ENCODE peak calls at places on chromosome 2, in six cellular contexts. One of them, this sample, is unnamed.
A peak's percentile ranks its signal among the peaks of the same experiment; 100 is the strongest.

GRCh38 chr2:240873805-240874714 is 5.4 kb downstream of the AGXT start:
- DNase-seq in A673: no peak
- DNase-seq in PC-9: no peak
- DNase-seq in epithelial cell of esophagus: no peak
- DNase-seq in endothelial cell of umbilical vein: no peak
- DNase-seq in lung: no peak
- DNase-seq in this sample: peak; percentile 42

GRCh38 chr2:240922982-240923537 is 16.9 kb downstream of the CROCC2 start:
- DNase-seq in A673: peak; percentile 71
- DNase-seq in PC-9: no peak
- DNase-seq in epithelial cell of esophagus: no peak
- DNase-seq in endothelial cell of umbilical vein: no peak
- DNase-seq in lung: no peak
- DNase-seq in this sample: no peak

GRCh38 chr2:47488870-47489584 is 86.1 kb downstream of the MSH2 start:
- DNase-seq in A673: peak; percentile 36
- DNase-seq in PC-9: peak; percentile 91
- DNase-seq in epithelial cell of esophagus: peak; percentile 96
- DNase-seq in endothelial cell of umbilical vein: peak; percentile 50
- DNase-seq in lung: no peak
- DNase-seq in this sample: no peak

GRCh38 chr2:106076941-106077340 is 117.2 kb downstream of the UXS1 start:
- DNase-seq in A673: no peak
- DNase-seq in PC-9: no peak
- DNase-seq in epithelial cell of esophagus: no peak
- DNase-seq in endothelial cell of umbilical vein: no peak
- DNase-seq in lung: no peak
- DNase-seq in this sample: no peak

GRCh38 chr2:164937864-164938401 is 17.4 kb downstream of the SLC38A11 start:
- DNase-seq in A673: no peak
- DNase-seq in PC-9: no peak
- DNase-seq in epithelial cell of esophagus: no peak
- DNase-seq in endothelial cell of umbilical vein: no peak
- DNase-seq in lung: no peak
- DNase-seq in this sample: no peak

GRCh38 chr2:18522484-18523146 is 37.8 kb downstream of the RDH14 start:
- DNase-seq in A673: no peak
- DNase-seq in PC-9: no peak
- DNase-seq in epithelial cell of esophagus: peak; percentile 46
- DNase-seq in endothelial cell of umbilical vein: no peak
- DNase-seq in lung: no peak
- DNase-seq in this sample: no peak

GRCh38 chr2:136582631-136583205 is 182.6 kb upstream of the THSD7B start:
- DNase-seq in A673: peak; percentile 32
- DNase-seq in PC-9: no peak
- DNase-seq in epithelial cell of esophagus: peak; percentile 40
- DNase-seq in endothelial cell of umbilical vein: no peak
- DNase-seq in lung: no peak
- DNase-seq in this sample: no peak

GRCh38 chr2:11500702-11501303 is 33.0 kb upstream of the GREB1 start:
- DNase-seq in A673: no peak
- DNase-seq in PC-9: no peak
- DNase-seq in epithelial cell of esophagus: no peak
- DNase-seq in endothelial cell of umbilical vein: no peak
- DNase-seq in lung: no peak
- DNase-seq in this sample: no peak

GRCh38 chr2:224716201-224716600 is at the start of gene CCDC195:
- DNase-seq in A673: no peak
- DNase-seq in PC-9: no peak
- DNase-seq in epithelial cell of esophagus: no peak
- DNase-seq in endothelial cell of umbilical vein: no peak
- DNase-seq in lung: no peak
- DNase-seq in this sample: no peak

GRCh38 chr2:196783431-196784094 is 15.9 kb downstream of the GTF3C3 start:
- DNase-seq in A673: no peak
- DNase-seq in PC-9: no peak
- DNase-seq in epithelial cell of esophagus: peak; percentile 79
- DNase-seq in endothelial cell of umbilical vein: no peak
- DNase-seq in lung: no peak
- DNase-seq in this sample: no peak

GRCh38 chr2:127609031-127609751 is 36.8 kb upstream of the GPR17 start:
- DNase-seq in A673: no peak
- DNase-seq in PC-9: no peak
- DNase-seq in epithelial cell of esophagus: no peak
- DNase-seq in endothelial cell of umbilical vein: no peak
- DNase-seq in lung: no peak
- DNase-seq in this sample: peak; percentile 27

GRCh38 chr2:173462908-173463840 is 108.5 kb downstream of the CDCA7 start:
- DNase-seq in A673: no peak
- DNase-seq in PC-9: no peak
- DNase-seq in epithelial cell of esophagus: no peak
- DNase-seq in endothelial cell of umbilical vein: no peak
- DNase-seq in lung: no peak
- DNase-seq in this sample: no peak

GRCh38 chr2:43139996-43140621 is 86.3 kb downstream of the ZFP36L2 start:
- DNase-seq in A673: no peak
- DNase-seq in PC-9: no peak
- DNase-seq in epithelial cell of esophagus: no peak
- DNase-seq in endothelial cell of umbilical vein: peak; percentile 61
- DNase-seq in lung: no peak
- DNase-seq in this sample: no peak

GRCh38 chr2:226475650-226476049 is 324.0 kb downstream of the IRS1 start:
- DNase-seq in A673: peak; percentile 33
- DNase-seq in PC-9: peak; percentile 70
- DNase-seq in epithelial cell of esophagus: peak; percentile 73
- DNase-seq in endothelial cell of umbilical vein: peak; percentile 34
- DNase-seq in lung: no peak
- DNase-seq in this sample: no peak

GRCh38 chr2:173545364-173545734 is 190.7 kb downstream of the CDCA7 start:
- DNase-seq in A673: no peak
- DNase-seq in PC-9: no peak
- DNase-seq in epithelial cell of esophagus: no peak
- DNase-seq in endothelial cell of umbilical vein: no peak
- DNase-seq in lung: no peak
- DNase-seq in this sample: no peak

GRCh38 chr2:23524261-23524706 is 139.3 kb downstream of the KLHL29 start:
- DNase-seq in A673: no peak
- DNase-seq in PC-9: no peak
- DNase-seq in epithelial cell of esophagus: peak; percentile 61
- DNase-seq in endothelial cell of umbilical vein: peak; percentile 37
- DNase-seq in lung: no peak
- DNase-seq in this sample: no peak

GRCh38 chr2:215771241-215771640 is 242.1 kb downstream of the MREG start:
- DNase-seq in A673: peak; percentile 37
- DNase-seq in PC-9: no peak
- DNase-seq in epithelial cell of esophagus: no peak
- DNase-seq in endothelial cell of umbilical vein: no peak
- DNase-seq in lung: no peak
- DNase-seq in this sample: no peak

GRCh38 chr2:111633643-111634042 is 250.3 kb downstream of the ANAPC1 start:
- DNase-seq in A673: no peak
- DNase-seq in PC-9: no peak
- DNase-seq in epithelial cell of esophagus: no peak
- DNase-seq in endothelial cell of umbilical vein: no peak
- DNase-seq in lung: no peak
- DNase-seq in this sample: no peak

GRCh38 chr2:170816499-170817246 is at the start of gene GAD1:
- DNase-seq in A673: peak; percentile 88
- DNase-seq in PC-9: peak; percentile 68
- DNase-seq in epithelial cell of esophagus: peak; percentile 81
- DNase-seq in endothelial cell of umbilical vein: peak; percentile 63
- DNase-seq in lung: peak; percentile 80
- DNase-seq in this sample: no peak

GRCh38 chr2:236103981-236104380 is 64.2 kb downstream of the GBX2 start:
- DNase-seq in A673: no peak
- DNase-seq in PC-9: no peak
- DNase-seq in epithelial cell of esophagus: no peak
- DNase-seq in endothelial cell of umbilical vein: no peak
- DNase-seq in lung: no peak
- DNase-seq in this sample: no peak

GRCh38 chr2:238263204-238264071 is 23.6 kb upstream of the HES6 start:
- DNase-seq in A673: peak; percentile 80
- DNase-seq in PC-9: peak; percentile 64
- DNase-seq in epithelial cell of esophagus: peak; percentile 84
- DNase-seq in endothelial cell of umbilical vein: peak; percentile 93
- DNase-seq in lung: peak; percentile 90
- DNase-seq in this sample: peak; percentile 82

GRCh38 chr2:203720011-203720410 is 13.6 kb downstream of the CD28 start:
- DNase-seq in A673: no peak
- DNase-seq in PC-9: no peak
- DNase-seq in epithelial cell of esophagus: no peak
- DNase-seq in endothelial cell of umbilical vein: no peak
- DNase-seq in lung: no peak
- DNase-seq in this sample: no peak

GRCh38 chr2:54897420-54898310 is 152.6 kb downstream of the RTN4 start:
- DNase-seq in A673: no peak
- DNase-seq in PC-9: no peak
- DNase-seq in epithelial cell of esophagus: no peak
- DNase-seq in endothelial cell of umbilical vein: no peak
- DNase-seq in lung: no peak
- DNase-seq in this sample: no peak

GRCh38 chr2:54901224-54901986 is 148.8 kb downstream of the RTN4 start:
- DNase-seq in A673: no peak
- DNase-seq in PC-9: no peak
- DNase-seq in epithelial cell of esophagus: no peak
- DNase-seq in endothelial cell of umbilical vein: no peak
- DNase-seq in lung: no peak
- DNase-seq in this sample: no peak

GRCh38 chr2:54902763-54903162 is 147.5 kb downstream of the RTN4 start:
- DNase-seq in A673: no peak
- DNase-seq in PC-9: no peak
- DNase-seq in epithelial cell of esophagus: no peak
- DNase-seq in endothelial cell of umbilical vein: no peak
- DNase-seq in lung: no peak
- DNase-seq in this sample: no peak

GRCh38 chr2:54898451-54899226 is 151.6 kb downstream of the RTN4 start:
- DNase-seq in A673: no peak
- DNase-seq in PC-9: no peak
- DNase-seq in epithelial cell of esophagus: no peak
- DNase-seq in endothelial cell of umbilical vein: no peak
- DNase-seq in lung: no peak
- DNase-seq in this sample: no peak

DNA sequence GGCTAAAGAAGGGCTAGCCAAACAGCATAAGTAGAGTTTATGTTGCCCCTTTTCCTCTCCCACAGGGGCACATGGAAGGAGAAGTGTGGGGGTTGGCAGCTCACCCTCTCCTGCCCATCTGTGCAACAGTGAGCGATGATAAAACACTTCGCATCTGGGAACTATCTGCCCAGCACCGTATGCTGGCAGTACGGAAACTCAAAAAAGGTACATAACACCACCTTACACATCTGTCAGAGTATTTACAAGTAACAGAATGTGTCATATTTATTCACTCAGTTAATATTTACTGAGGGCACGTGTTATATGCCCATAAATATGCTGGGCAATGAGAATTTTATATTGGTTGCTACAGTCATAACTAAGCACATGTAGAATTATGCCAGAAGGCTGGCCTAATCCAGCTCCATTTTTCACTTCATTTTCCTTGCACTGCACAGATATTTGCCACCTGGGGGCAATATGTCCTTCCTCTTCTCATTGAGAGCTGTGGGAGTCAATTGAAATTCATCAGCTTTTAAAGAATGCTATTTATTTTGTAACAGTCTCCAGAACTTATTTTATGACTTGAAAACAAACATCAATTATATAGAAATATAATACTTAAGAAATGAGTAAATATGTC is 150.6 kb downstream of the RTN4 start:
- DNase-seq in A673: peak; percentile 67
- DNase-seq in PC-9: peak; percentile 53
- DNase-seq in epithelial cell of esophagus: peak; percentile 63
- DNase-seq in endothelial cell of umbilical vein: peak; percentile 48
- DNase-seq in lung: no peak
- DNase-seq in this sample: no peak
- TF ChIP-seq CTCF in A673: peak; percentile 79
- TF ChIP-seq CTCF in PC-9: peak; percentile 76
- TF ChIP-seq CTCF in epithelial cell of esophagus: peak; percentile 69
- TF ChIP-seq CTCF in endothelial cell of umbilical vein: peak; percentile 31
- TF ChIP-seq CTCF in lung: peak; percentile 29
- TF ChIP-seq CTCF in this sample: peak; percentile 26

GRCh38 chr2:20650880-20651730 is at the start of gene HS1BP3:
- DNase-seq in A673: peak; percentile 87
- DNase-seq in PC-9: peak; percentile 56
- DNase-seq in epithelial cell of esophagus: peak; percentile 84
- DNase-seq in endothelial cell of umbilical vein: peak; percentile 77
- DNase-seq in lung: peak; percentile 78
- DNase-seq in this sample: peak; percentile 82
- TF ChIP-seq CTCF in A673: peak; percentile 54
- TF ChIP-seq CTCF in PC-9: peak; percentile 63
- TF ChIP-seq CTCF in epithelial cell of esophagus: peak; percentile 36
- TF ChIP-seq CTCF in endothelial cell of umbilical vein: peak; percentile 96
- TF ChIP-seq CTCF in lung: peak; percentile 88
- TF ChIP-seq CTCF in this sample: peak; percentile 97

GRCh38 chr2:150062416-150062815 is 425.1 kb downstream of the RND3 start:
- DNase-seq in A673: no peak
- DNase-seq in PC-9: no peak
- DNase-seq in epithelial cell of esophagus: no peak
- DNase-seq in endothelial cell of umbilical vein: no peak
- DNase-seq in lung: no peak
- DNase-seq in this sample: no peak
- TF ChIP-seq CTCF in A673: no peak
- TF ChIP-seq CTCF in PC-9: no peak
- TF ChIP-seq CTCF in epithelial cell of esophagus: no peak
- TF ChIP-seq CTCF in endothelial cell of umbilical vein: no peak
- TF ChIP-seq CTCF in lung: no peak
- TF ChIP-seq CTCF in this sample: no peak

GRCh38 chr2:176484838-176485237 is 215.6 kb downstream of the MTX2 start:
- DNase-seq in A673: no peak
- DNase-seq in PC-9: no peak
- DNase-seq in epithelial cell of esophagus: no peak
- DNase-seq in endothelial cell of umbilical vein: peak; percentile 66
- DNase-seq in lung: no peak
- DNase-seq in this sample: no peak

GRCh38 chr2:176491172-176491904 is 222.1 kb downstream of the MTX2 start:
- DNase-seq in A673: peak; percentile 87
- DNase-seq in PC-9: peak; percentile 60
- DNase-seq in epithelial cell of esophagus: peak; percentile 99
- DNase-seq in endothelial cell of umbilical vein: no peak
- DNase-seq in lung: peak; percentile 42
- DNase-seq in this sample: no peak

GRCh38 chr2:176492583-176492982 is 223.3 kb downstream of the MTX2 start:
- DNase-seq in A673: no peak
- DNase-seq in PC-9: no peak
- DNase-seq in epithelial cell of esophagus: no peak
- DNase-seq in endothelial cell of umbilical vein: no peak
- DNase-seq in lung: no peak
- DNase-seq in this sample: no peak

GRCh38 chr2:176490061-176490861 is 221.0 kb downstream of the MTX2 start:
- DNase-seq in A673: no peak
- DNase-seq in PC-9: no peak
- DNase-seq in epithelial cell of esophagus: peak; percentile 50
- DNase-seq in endothelial cell of umbilical vein: no peak
- DNase-seq in lung: no peak
- DNase-seq in this sample: no peak

DNA sequence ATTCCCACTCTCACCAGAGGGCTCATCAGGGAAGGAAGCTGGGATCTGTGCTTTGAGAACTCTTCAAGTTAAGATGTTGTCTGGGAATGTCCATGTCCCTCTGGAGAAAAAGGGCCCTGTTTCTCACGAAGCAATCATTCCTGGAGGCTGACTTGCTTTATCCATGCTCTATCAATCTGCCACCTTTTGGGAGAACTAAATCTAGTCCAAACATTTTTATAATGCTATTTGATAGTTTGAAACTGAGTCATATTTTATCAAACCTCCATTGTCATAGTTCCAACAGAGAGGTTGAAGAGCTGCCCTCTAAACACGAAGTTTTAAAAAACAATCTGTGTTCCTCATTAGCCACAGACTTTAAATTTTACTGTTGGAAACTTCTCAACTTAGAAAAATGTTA is 219.2 kb downstream of the MTX2 start:
- DNase-seq in A673: no peak
- DNase-seq in PC-9: no peak
- DNase-seq in epithelial cell of esophagus: no peak
- DNase-seq in endothelial cell of umbilical vein: no peak
- DNase-seq in lung: no peak
- DNase-seq in this sample: no peak
- TF ChIP-seq CTCF in A673: no peak
- TF ChIP-seq CTCF in PC-9: no peak
- TF ChIP-seq CTCF in epithelial cell of esophagus: no peak
- TF ChIP-seq CTCF in endothelial cell of umbilical vein: no peak
- TF ChIP-seq CTCF in lung: no peak
- TF ChIP-seq CTCF in this sample: no peak

This sample was measured in CD14-positive monocyte.